ENCODE peak calls at places on chromosomes 11 and 22, in seven cellular contexts. K, D, S, X, E, O and R are unnamed samples.

GRCh38 chr11:32259641-32260081 is 168.8 kb downstream of the RCN1 start:
- DNase-seq in K (no peak), D (no peak), S (peak), X (no peak), E (no peak), O (no peak), R (peak)

GRCh38 chr11:126355926-126356897 is 726 bp downstream of the ST3GAL4 start:
- DNase-seq in K (no peak), D (peak), S (peak), X (no peak), E (peak), O (peak), R (no peak)

GRCh38 chr22:30325065-30325720 is 1.5 kb downstream of the TBC1D10A start:
- DNase-seq in K (peak), D (no peak), S (peak), X (no peak), E (no peak), O (no peak), R (peak)

GRCh38 chr11:122893131-122893530 is 10.6 kb downstream of the JHY start:
- DNase-seq in K (no peak), D (no peak), S (no peak), X (no peak), E (no peak), O (no peak), R (no peak)

GRCh38 chr11:6962141-6962540 is 35.9 kb downstream of the ZNF215 start:
- DNase-seq in K (no peak), D (no peak), S (no peak), X (no peak), E (no peak), O (no peak), R (peak)

GRCh38 chr11:114011443-114011842 is 36.5 kb downstream of the HTR3A start:
- DNase-seq in K (no peak), D (no peak), S (no peak), X (no peak), E (no peak), O (no peak), R (no peak)

GRCh38 chr11:126061707-126062678 is 673 bp downstream of the CDON start:
- DNase-seq in K (no peak), D (no peak), S (peak), X (peak), E (peak), O (peak), R (peak)

GRCh38 chr11:19890308-19890707 is 177.7 kb downstream of the NAV2 start:
- DNase-seq in K (no peak), D (no peak), S (peak), X (no peak), E (no peak), O (no peak), R (peak)

GRCh38 chr11:8937659-8938058 is 4.9 kb upstream of the C11orf16 start:
- DNase-seq in K (no peak), D (no peak), S (no peak), X (no peak), E (no peak), O (no peak), R (no peak)